ENCODE peak calls at places on chromosomes 1 and 21, in five cellular contexts. One of them, this sample, is unnamed.

GRCh38 chr1:147756336-147756735 is 4.1 kb downstream of the GJA5 start:
- DNase-seq in endothelial cell: no peak
- DNase-seq in GM12865: no peak
- DNase-seq in coronary artery: no peak
- DNase-seq in suprapubic skin: no peak
- DNase-seq in this sample: no peak

GRCh38 chr1:11977625-11978024 is 2.6 kb upstream of the MFN2 start:
- DNase-seq in endothelial cell: no peak
- DNase-seq in GM12865: no peak
- DNase-seq in coronary artery: no peak
- DNase-seq in suprapubic skin: no peak
- DNase-seq in this sample: no peak

GRCh38 chr1:119308130-119308529 is 60.5 kb upstream of the HAO2 start:
- DNase-seq in endothelial cell: no peak
- DNase-seq in GM12865: no peak
- DNase-seq in coronary artery: no peak
- DNase-seq in suprapubic skin: no peak
- DNase-seq in this sample: no peak

GRCh38 chr1:151106891-151107290 is 36.3 kb downstream of the GABPB2 start:
- DNase-seq in endothelial cell: no peak
- DNase-seq in GM12865: no peak
- DNase-seq in coronary artery: no peak
- DNase-seq in suprapubic skin: no peak
- DNase-seq in this sample: no peak

GRCh38 chr1:2330511-2331199 is 60.7 kb downstream of the MORN1 start:
- DNase-seq in endothelial cell: no peak
- DNase-seq in GM12865: no peak
- DNase-seq in coronary artery: no peak
- DNase-seq in suprapubic skin: peak; percentile 85
- DNase-seq in this sample: no peak

GRCh38 chr1:98049370-98050115 is 128.7 kb upstream of the DPYD start:
- DNase-seq in endothelial cell: no peak
- DNase-seq in GM12865: no peak
- DNase-seq in coronary artery: no peak
- DNase-seq in suprapubic skin: peak; percentile 42
- DNase-seq in this sample: no peak

GRCh38 chr1:215958836-215959235 is 391.7 kb downstream of the KCTD3 start:
- DNase-seq in endothelial cell: no peak
- DNase-seq in GM12865: no peak
- DNase-seq in coronary artery: no peak
- DNase-seq in suprapubic skin: no peak
- DNase-seq in this sample: no peak

GRCh38 chr21:45248893-45249381 is 38.8 kb downstream of the POFUT2 start:
- DNase-seq in endothelial cell: no peak
- DNase-seq in GM12865: no peak
- DNase-seq in coronary artery: peak; percentile 73
- DNase-seq in suprapubic skin: no peak
- DNase-seq in this sample: no peak

GRCh38 chr21:43936186-43936967 is 71.4 kb downstream of the AGPAT3 start:
- DNase-seq in endothelial cell: no peak
- DNase-seq in GM12865: no peak
- DNase-seq in coronary artery: no peak
- DNase-seq in suprapubic skin: no peak
- DNase-seq in this sample: no peak

GRCh38 chr1:161531986-161532875 is 7.9 kb downstream of the HSPA6 start:
- DNase-seq in endothelial cell: no peak
- DNase-seq in GM12865: no peak
- DNase-seq in coronary artery: no peak
- DNase-seq in suprapubic skin: no peak
- DNase-seq in this sample: no peak

GRCh38 chr21:33362044-33362555 is 37.3 kb downstream of the IFNAR1 start:
- DNase-seq in endothelial cell: no peak
- DNase-seq in GM12865: peak; percentile 90
- DNase-seq in coronary artery: no peak
- DNase-seq in suprapubic skin: no peak
- DNase-seq in this sample: no peak

GRCh38 chr1:67405473-67406245 is 24.5 kb downstream of the SERBP1 start:
- DNase-seq in endothelial cell: no peak
- DNase-seq in GM12865: no peak
- DNase-seq in coronary artery: no peak
- DNase-seq in suprapubic skin: no peak
- DNase-seq in this sample: no peak

GRCh38 chr1:47431534-47431933 is 6.3 kb upstream of the FOXD2 start:
- DNase-seq in endothelial cell: no peak
- DNase-seq in GM12865: no peak
- DNase-seq in coronary artery: no peak
- DNase-seq in suprapubic skin: no peak
- DNase-seq in this sample: no peak

GRCh38 chr1:59071289-59071688 is 225.6 kb upstream of the FGGY start:
- DNase-seq in endothelial cell: no peak
- DNase-seq in GM12865: peak; percentile 11
- DNase-seq in coronary artery: no peak
- DNase-seq in suprapubic skin: no peak
- DNase-seq in this sample: no peak

GRCh38 chr1:195113471-195113870 is 1494.8 kb downstream of the KCNT2 start:
- DNase-seq in endothelial cell: no peak
- DNase-seq in GM12865: no peak
- DNase-seq in coronary artery: no peak
- DNase-seq in suprapubic skin: no peak
- DNase-seq in this sample: no peak

GRCh38 chr1:233338102-233338501 is 10.6 kb downstream of the MAP3K21 start:
- DNase-seq in endothelial cell: no peak
- DNase-seq in GM12865: no peak
- DNase-seq in coronary artery: no peak
- DNase-seq in suprapubic skin: no peak
- DNase-seq in this sample: no peak

GRCh38 chr1:155773221-155773620 is 83.8 kb downstream of the GON4L start:
- DNase-seq in endothelial cell: no peak
- DNase-seq in GM12865: no peak
- DNase-seq in coronary artery: no peak
- DNase-seq in suprapubic skin: no peak
- DNase-seq in this sample: no peak

GRCh38 chr1:166139735-166140134 is 27.1 kb downstream of the FAM78B start:
- DNase-seq in endothelial cell: no peak
- DNase-seq in GM12865: no peak
- DNase-seq in coronary artery: no peak
- DNase-seq in suprapubic skin: no peak
- DNase-seq in this sample: no peak

GRCh38 chr1:188243456-188243855 is 1414.7 kb downstream of the PLA2G4A start:
- DNase-seq in endothelial cell: no peak
- DNase-seq in GM12865: no peak
- DNase-seq in coronary artery: no peak
- DNase-seq in suprapubic skin: no peak
- DNase-seq in this sample: no peak

GRCh38 chr1:64469614-64469976 is 334 bp upstream of the CACHD1 start:
- DNase-seq in endothelial cell: no peak
- DNase-seq in GM12865: no peak
- DNase-seq in coronary artery: no peak
- DNase-seq in suprapubic skin: peak; percentile 72
- DNase-seq in this sample: no peak

DNA sequence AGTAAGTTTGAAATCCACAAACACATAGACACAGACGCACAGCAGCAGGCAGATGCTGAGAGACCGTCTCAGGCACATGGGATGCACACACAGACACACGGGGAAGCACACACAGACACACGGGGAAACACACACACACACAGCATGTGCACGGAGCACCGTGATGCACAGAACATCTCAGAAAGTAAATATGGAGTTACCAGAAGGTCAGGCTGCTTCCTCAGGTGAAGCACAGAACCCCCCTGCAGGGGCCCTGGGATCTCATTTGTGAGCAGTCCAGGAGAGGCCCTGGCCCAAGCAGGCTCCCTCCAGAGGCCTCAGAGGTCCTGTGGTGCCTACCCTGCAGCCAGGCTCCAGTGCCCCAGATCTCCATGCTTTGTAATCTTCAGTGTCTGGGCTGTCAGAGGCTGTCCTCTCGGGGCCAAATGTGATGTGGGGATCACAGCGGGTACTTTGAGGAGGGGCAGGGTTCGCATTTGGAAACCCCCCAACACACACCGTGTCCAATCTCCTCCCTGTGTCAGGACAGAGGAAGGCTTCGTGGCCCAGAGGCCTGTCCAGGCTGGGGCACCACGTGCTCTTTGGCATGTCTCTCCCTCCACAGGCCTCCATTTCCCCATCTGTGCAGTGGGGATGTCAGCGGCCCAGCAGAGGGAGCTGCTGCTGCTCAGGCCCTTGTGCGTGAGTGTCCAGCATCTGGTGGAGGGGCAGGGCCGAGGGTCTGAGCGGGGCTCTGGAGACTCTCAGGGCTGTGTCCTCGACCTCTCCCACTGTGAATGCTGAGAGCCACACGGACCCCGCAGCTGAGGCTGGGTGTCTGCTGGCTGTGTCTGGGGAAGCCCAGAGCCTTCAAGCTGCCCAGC is 23.0 kb upstream of the PRSS38 start:
- DNase-seq in endothelial cell: no peak
- DNase-seq in GM12865: no peak
- DNase-seq in coronary artery: peak; percentile 73
- DNase-seq in suprapubic skin: no peak
- DNase-seq in this sample: no peak
- TF ChIP-seq CTCF in endothelial cell: no peak
- TF ChIP-seq CTCF in GM12865: no peak
- TF ChIP-seq CTCF in coronary artery: no peak
- TF ChIP-seq CTCF in suprapubic skin: no peak
- TF ChIP-seq CTCF in this sample: peak; percentile 44

DNA sequence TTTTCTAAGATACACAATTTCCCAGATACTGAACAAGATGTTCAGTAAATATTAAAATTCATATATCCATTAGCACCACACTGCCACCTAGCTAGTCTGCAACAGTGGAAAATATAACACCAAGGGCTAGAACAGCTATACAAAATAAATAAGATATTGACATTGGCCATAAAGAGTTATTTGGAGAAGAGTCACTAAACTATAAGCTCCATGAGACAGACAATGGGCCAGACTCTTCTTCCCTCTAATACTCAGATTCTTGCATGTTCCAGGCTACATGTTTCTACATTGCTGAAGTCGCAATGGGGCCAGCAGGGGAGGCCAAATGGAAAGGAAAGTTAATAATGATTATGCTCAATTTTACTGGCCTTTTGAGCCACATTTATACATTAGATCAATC is 21.5 kb downstream of the SPATA6 start:
- DNase-seq in endothelial cell: no peak
- DNase-seq in GM12865: no peak
- DNase-seq in coronary artery: no peak
- DNase-seq in suprapubic skin: no peak
- DNase-seq in this sample: no peak
- TF ChIP-seq CTCF in endothelial cell: no peak
- TF ChIP-seq CTCF in GM12865: no peak
- TF ChIP-seq CTCF in coronary artery: no peak
- TF ChIP-seq CTCF in suprapubic skin: no peak
- TF ChIP-seq CTCF in this sample: peak; percentile 74

GRCh38 chr1:76867342-76868130 is at the start of gene ST6GALNAC5:
- DNase-seq in endothelial cell: peak; percentile 44
- DNase-seq in GM12865: no peak
- DNase-seq in coronary artery: no peak
- DNase-seq in suprapubic skin: no peak
- DNase-seq in this sample: no peak
- TF ChIP-seq CTCF in endothelial cell: no peak
- TF ChIP-seq CTCF in GM12865: no peak
- TF ChIP-seq CTCF in coronary artery: no peak
- TF ChIP-seq CTCF in suprapubic skin: no peak
- TF ChIP-seq CTCF in this sample: peak; percentile 44

DNA sequence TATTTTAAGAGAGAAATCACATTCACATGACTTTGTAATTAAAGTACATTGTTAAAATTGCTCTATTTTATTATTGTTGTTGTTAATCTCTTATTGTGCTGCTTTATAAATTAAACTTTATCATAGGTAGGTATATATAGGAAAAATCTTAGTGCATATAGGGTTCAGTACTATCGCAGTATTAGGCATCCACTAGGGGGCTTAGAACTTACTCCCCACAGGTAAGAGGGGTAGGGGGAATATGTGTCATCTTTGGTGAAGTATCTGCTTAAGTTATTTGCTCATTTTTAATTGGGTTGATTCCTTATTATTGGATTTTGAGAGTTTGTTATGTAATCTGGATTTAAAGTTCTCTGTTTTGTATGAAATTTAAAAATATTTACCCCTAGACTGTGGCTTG is 385.2 kb downstream of the DUSP10 start:
- DNase-seq in endothelial cell: no peak
- DNase-seq in GM12865: peak; percentile 3
- DNase-seq in coronary artery: no peak
- DNase-seq in suprapubic skin: no peak
- DNase-seq in this sample: no peak
- TF ChIP-seq CTCF in endothelial cell: no peak
- TF ChIP-seq CTCF in GM12865: peak; percentile 19
- TF ChIP-seq CTCF in coronary artery: no peak
- TF ChIP-seq CTCF in suprapubic skin: no peak
- TF ChIP-seq CTCF in this sample: peak; percentile 15

DNA sequence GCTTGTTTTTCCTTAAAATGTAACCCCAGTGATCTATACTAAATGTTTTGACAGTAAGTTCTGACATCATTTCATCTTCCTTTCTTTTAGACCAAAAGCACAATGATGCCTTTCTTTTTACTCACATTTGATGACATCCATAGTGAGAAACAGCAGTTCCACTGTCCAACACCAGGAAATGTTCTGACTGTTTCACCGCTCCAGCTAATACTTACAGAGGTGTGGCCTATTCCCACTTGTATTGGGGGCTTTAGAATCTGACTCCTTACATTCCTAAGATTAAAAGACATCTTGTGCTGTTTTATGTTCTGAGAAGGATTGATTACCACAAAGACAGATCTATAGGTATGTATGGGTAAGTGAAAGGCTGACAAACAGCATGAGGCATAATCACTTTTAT is 1018.2 kb upstream of the PRMT6 start:
- DNase-seq in endothelial cell: no peak
- DNase-seq in GM12865: no peak
- DNase-seq in coronary artery: no peak
- DNase-seq in suprapubic skin: no peak
- DNase-seq in this sample: no peak
- TF ChIP-seq CTCF in endothelial cell: peak; percentile 31
- TF ChIP-seq CTCF in GM12865: no peak
- TF ChIP-seq CTCF in coronary artery: no peak
- TF ChIP-seq CTCF in suprapubic skin: no peak
- TF ChIP-seq CTCF in this sample: no peak

DNA sequence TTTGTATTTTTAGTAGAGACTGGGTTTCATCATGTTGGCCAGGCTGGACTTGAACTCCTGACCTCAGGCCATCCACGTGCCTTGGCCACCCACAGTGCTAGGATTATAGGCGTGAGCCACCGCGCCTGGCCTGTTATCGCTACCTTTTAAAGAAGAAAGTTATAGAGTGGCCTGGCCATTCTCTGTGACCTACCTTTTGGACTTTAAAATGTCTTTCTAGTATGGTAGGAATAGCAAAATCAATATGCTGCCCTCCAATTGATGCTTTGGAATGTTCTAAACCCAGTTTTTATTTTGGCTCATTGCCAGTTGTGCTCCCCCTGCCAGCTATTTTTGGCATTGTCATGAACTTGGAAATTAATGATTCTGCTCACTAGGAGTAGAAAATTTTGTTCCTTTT is 19.9 kb downstream of the HIPK1 start:
- DNase-seq in endothelial cell: no peak
- DNase-seq in GM12865: no peak
- DNase-seq in coronary artery: no peak
- DNase-seq in suprapubic skin: no peak
- DNase-seq in this sample: no peak
- TF ChIP-seq CTCF in endothelial cell: peak; percentile 46
- TF ChIP-seq CTCF in GM12865: no peak
- TF ChIP-seq CTCF in coronary artery: no peak
- TF ChIP-seq CTCF in suprapubic skin: peak; percentile 5
- TF ChIP-seq CTCF in this sample: peak; percentile 77

This sample was measured in chondrocyte.